ENCODE peak calls at places on chromosomes 7 and 10, in seven cellular contexts. One of them, this sample, is unnamed.

GRCh38 chr7:112370436-112370835 is 79.8 kb upstream of the IFRD1 start:
- ATAC-seq in activated B cell treated with CpG ODN at 0.5 μM for 24 hours: no peak
- ATAC-seq in activated naive CD8-positive, alpha-beta T cell treated with anti-CD3 and anti-CD28 coated beads, Interleukin-2, amount 10 ng/mL, durations not matched to agents 7 days and 5 days: no peak
- ATAC-seq in thoracic aorta: no peak
- ATAC-seq in GM23338: no peak
- ATAC-seq in activated CD4-positive, CD25-positive, alpha-beta regulatory T cell treated with anti-CD3 and anti-CD28 coated beads, Interleukin-2, amount 50 U/mL, for 24 hours: no peak
- ATAC-seq in SK-N-SH treated with all-trans-retinoic acid at 6 μM for 48 hours: no peak
- ATAC-seq in this sample: no peak

GRCh38 chr7:114048386-114049235 is 129.8 kb upstream of the PPP1R3A start:
- ATAC-seq in activated B cell treated with CpG ODN at 0.5 μM for 24 hours: no peak
- ATAC-seq in activated naive CD8-positive, alpha-beta T cell treated with anti-CD3 and anti-CD28 coated beads, Interleukin-2, amount 10 ng/mL, durations not matched to agents 7 days and 5 days: peak
- ATAC-seq in thoracic aorta: no peak
- ATAC-seq in GM23338: peak
- ATAC-seq in activated CD4-positive, CD25-positive, alpha-beta regulatory T cell treated with anti-CD3 and anti-CD28 coated beads, Interleukin-2, amount 50 U/mL, for 24 hours: peak
- ATAC-seq in SK-N-SH treated with all-trans-retinoic acid at 6 μM for 48 hours: peak
- ATAC-seq in this sample: peak

GRCh38 chr7:108211382-108212201 is 81.4 kb upstream of the LAMB4 start:
- ATAC-seq in activated B cell treated with CpG ODN at 0.5 μM for 24 hours: peak
- ATAC-seq in activated naive CD8-positive, alpha-beta T cell treated with anti-CD3 and anti-CD28 coated beads, Interleukin-2, amount 10 ng/mL, durations not matched to agents 7 days and 5 days: no peak
- ATAC-seq in thoracic aorta: no peak
- ATAC-seq in GM23338: no peak
- ATAC-seq in activated CD4-positive, CD25-positive, alpha-beta regulatory T cell treated with anti-CD3 and anti-CD28 coated beads, Interleukin-2, amount 50 U/mL, for 24 hours: peak
- ATAC-seq in SK-N-SH treated with all-trans-retinoic acid at 6 μM for 48 hours: peak
- ATAC-seq in this sample: no peak

GRCh38 chr7:44451123-44451522 is 39.3 kb downstream of the NUDCD3 start:
- ATAC-seq in activated B cell treated with CpG ODN at 0.5 μM for 24 hours: no peak
- ATAC-seq in activated naive CD8-positive, alpha-beta T cell treated with anti-CD3 and anti-CD28 coated beads, Interleukin-2, amount 10 ng/mL, durations not matched to agents 7 days and 5 days: no peak
- ATAC-seq in thoracic aorta: no peak
- ATAC-seq in GM23338: no peak
- ATAC-seq in activated CD4-positive, CD25-positive, alpha-beta regulatory T cell treated with anti-CD3 and anti-CD28 coated beads, Interleukin-2, amount 50 U/mL, for 24 hours: no peak
- ATAC-seq in SK-N-SH treated with all-trans-retinoic acid at 6 μM for 48 hours: no peak
- ATAC-seq in this sample: no peak

GRCh38 chr10:4127518-4128315 is 342.7 kb upstream of the KLF6 start:
- ATAC-seq in activated B cell treated with CpG ODN at 0.5 μM for 24 hours: peak
- ATAC-seq in activated naive CD8-positive, alpha-beta T cell treated with anti-CD3 and anti-CD28 coated beads, Interleukin-2, amount 10 ng/mL, durations not matched to agents 7 days and 5 days: no peak
- ATAC-seq in thoracic aorta: no peak
- ATAC-seq in GM23338: peak
- ATAC-seq in activated CD4-positive, CD25-positive, alpha-beta regulatory T cell treated with anti-CD3 and anti-CD28 coated beads, Interleukin-2, amount 50 U/mL, for 24 hours: no peak
- ATAC-seq in SK-N-SH treated with all-trans-retinoic acid at 6 μM for 48 hours: no peak
- ATAC-seq in this sample: peak

GRCh38 chr10:47020491-47020890 is 109.3 kb downstream of the PTPN20 start:
- ATAC-seq in activated B cell treated with CpG ODN at 0.5 μM for 24 hours: no peak
- ATAC-seq in activated naive CD8-positive, alpha-beta T cell treated with anti-CD3 and anti-CD28 coated beads, Interleukin-2, amount 10 ng/mL, durations not matched to agents 7 days and 5 days: no peak
- ATAC-seq in thoracic aorta: no peak
- ATAC-seq in GM23338: no peak
- ATAC-seq in activated CD4-positive, CD25-positive, alpha-beta regulatory T cell treated with anti-CD3 and anti-CD28 coated beads, Interleukin-2, amount 50 U/mL, for 24 hours: no peak
- ATAC-seq in SK-N-SH treated with all-trans-retinoic acid at 6 μM for 48 hours: no peak
- ATAC-seq in this sample: peak

GRCh38 chr7:105256621-105257283 is 132.0 kb downstream of the SRPK2 start:
- ATAC-seq in activated B cell treated with CpG ODN at 0.5 μM for 24 hours: no peak
- ATAC-seq in activated naive CD8-positive, alpha-beta T cell treated with anti-CD3 and anti-CD28 coated beads, Interleukin-2, amount 10 ng/mL, durations not matched to agents 7 days and 5 days: no peak
- ATAC-seq in thoracic aorta: no peak
- ATAC-seq in GM23338: no peak
- ATAC-seq in activated CD4-positive, CD25-positive, alpha-beta regulatory T cell treated with anti-CD3 and anti-CD28 coated beads, Interleukin-2, amount 50 U/mL, for 24 hours: no peak
- ATAC-seq in SK-N-SH treated with all-trans-retinoic acid at 6 μM for 48 hours: peak
- ATAC-seq in this sample: no peak

GRCh38 chr10:87685832-87686589 is 26.3 kb downstream of the PAPSS2 start:
- ATAC-seq in activated B cell treated with CpG ODN at 0.5 μM for 24 hours: no peak
- ATAC-seq in activated naive CD8-positive, alpha-beta T cell treated with anti-CD3 and anti-CD28 coated beads, Interleukin-2, amount 10 ng/mL, durations not matched to agents 7 days and 5 days: no peak
- ATAC-seq in thoracic aorta: no peak
- ATAC-seq in GM23338: peak
- ATAC-seq in activated CD4-positive, CD25-positive, alpha-beta regulatory T cell treated with anti-CD3 and anti-CD28 coated beads, Interleukin-2, amount 50 U/mL, for 24 hours: no peak
- ATAC-seq in SK-N-SH treated with all-trans-retinoic acid at 6 μM for 48 hours: peak
- ATAC-seq in this sample: peak

GRCh38 chr10:14692344-14693199 is 82.1 kb downstream of the FAM107B start:
- ATAC-seq in activated B cell treated with CpG ODN at 0.5 μM for 24 hours: no peak
- ATAC-seq in activated naive CD8-positive, alpha-beta T cell treated with anti-CD3 and anti-CD28 coated beads, Interleukin-2, amount 10 ng/mL, durations not matched to agents 7 days and 5 days: no peak
- ATAC-seq in thoracic aorta: no peak
- ATAC-seq in GM23338: no peak
- ATAC-seq in activated CD4-positive, CD25-positive, alpha-beta regulatory T cell treated with anti-CD3 and anti-CD28 coated beads, Interleukin-2, amount 50 U/mL, for 24 hours: peak
- ATAC-seq in SK-N-SH treated with all-trans-retinoic acid at 6 μM for 48 hours: no peak
- ATAC-seq in this sample: no peak

GRCh38 chr10:86286591-86287421 is 79.8 kb downstream of the GRID1 start:
- ATAC-seq in activated B cell treated with CpG ODN at 0.5 μM for 24 hours: no peak
- ATAC-seq in activated naive CD8-positive, alpha-beta T cell treated with anti-CD3 and anti-CD28 coated beads, Interleukin-2, amount 10 ng/mL, durations not matched to agents 7 days and 5 days: no peak
- ATAC-seq in thoracic aorta: no peak
- ATAC-seq in GM23338: no peak
- ATAC-seq in activated CD4-positive, CD25-positive, alpha-beta regulatory T cell treated with anti-CD3 and anti-CD28 coated beads, Interleukin-2, amount 50 U/mL, for 24 hours: no peak
- ATAC-seq in SK-N-SH treated with all-trans-retinoic acid at 6 μM for 48 hours: no peak
- ATAC-seq in this sample: no peak

GRCh38 chr10:92244796-92245195 is 46.1 kb downstream of the CPEB3 start:
- ATAC-seq in activated B cell treated with CpG ODN at 0.5 μM for 24 hours: no peak
- ATAC-seq in activated naive CD8-positive, alpha-beta T cell treated with anti-CD3 and anti-CD28 coated beads, Interleukin-2, amount 10 ng/mL, durations not matched to agents 7 days and 5 days: no peak
- ATAC-seq in thoracic aorta: no peak
- ATAC-seq in GM23338: no peak
- ATAC-seq in activated CD4-positive, CD25-positive, alpha-beta regulatory T cell treated with anti-CD3 and anti-CD28 coated beads, Interleukin-2, amount 50 U/mL, for 24 hours: no peak
- ATAC-seq in SK-N-SH treated with all-trans-retinoic acid at 6 μM for 48 hours: no peak
- ATAC-seq in this sample: no peak

GRCh38 chr10:122149607-122150505 is 121.2 kb upstream of the BTBD16 start:
- ATAC-seq in activated B cell treated with CpG ODN at 0.5 μM for 24 hours: no peak
- ATAC-seq in activated naive CD8-positive, alpha-beta T cell treated with anti-CD3 and anti-CD28 coated beads, Interleukin-2, amount 10 ng/mL, durations not matched to agents 7 days and 5 days: no peak
- ATAC-seq in thoracic aorta: no peak
- ATAC-seq in GM23338: peak
- ATAC-seq in activated CD4-positive, CD25-positive, alpha-beta regulatory T cell treated with anti-CD3 and anti-CD28 coated beads, Interleukin-2, amount 50 U/mL, for 24 hours: no peak
- ATAC-seq in SK-N-SH treated with all-trans-retinoic acid at 6 μM for 48 hours: no peak
- ATAC-seq in this sample: peak

GRCh38 chr7:100826546-100827329 is 585 bp downstream of the EPHB4 start:
- ATAC-seq in activated B cell treated with CpG ODN at 0.5 μM for 24 hours: peak
- ATAC-seq in activated naive CD8-positive, alpha-beta T cell treated with anti-CD3 and anti-CD28 coated beads, Interleukin-2, amount 10 ng/mL, durations not matched to agents 7 days and 5 days: peak
- ATAC-seq in thoracic aorta: no peak
- ATAC-seq in GM23338: peak
- ATAC-seq in activated CD4-positive, CD25-positive, alpha-beta regulatory T cell treated with anti-CD3 and anti-CD28 coated beads, Interleukin-2, amount 50 U/mL, for 24 hours: peak
- ATAC-seq in SK-N-SH treated with all-trans-retinoic acid at 6 μM for 48 hours: peak
- ATAC-seq in this sample: peak

GRCh38 chr7:2760098-2760889 is 72.3 kb downstream of the AMZ1 start:
- ATAC-seq in activated B cell treated with CpG ODN at 0.5 μM for 24 hours: no peak
- ATAC-seq in activated naive CD8-positive, alpha-beta T cell treated with anti-CD3 and anti-CD28 coated beads, Interleukin-2, amount 10 ng/mL, durations not matched to agents 7 days and 5 days: peak
- ATAC-seq in thoracic aorta: peak
- ATAC-seq in GM23338: peak
- ATAC-seq in activated CD4-positive, CD25-positive, alpha-beta regulatory T cell treated with anti-CD3 and anti-CD28 coated beads, Interleukin-2, amount 50 U/mL, for 24 hours: no peak
- ATAC-seq in SK-N-SH treated with all-trans-retinoic acid at 6 μM for 48 hours: peak
- ATAC-seq in this sample: no peak

GRCh38 chr7:51658684-51659083 is 342.1 kb upstream of the COBL start:
- ATAC-seq in activated B cell treated with CpG ODN at 0.5 μM for 24 hours: no peak
- ATAC-seq in activated naive CD8-positive, alpha-beta T cell treated with anti-CD3 and anti-CD28 coated beads, Interleukin-2, amount 10 ng/mL, durations not matched to agents 7 days and 5 days: no peak
- ATAC-seq in thoracic aorta: no peak
- ATAC-seq in GM23338: no peak
- ATAC-seq in activated CD4-positive, CD25-positive, alpha-beta regulatory T cell treated with anti-CD3 and anti-CD28 coated beads, Interleukin-2, amount 50 U/mL, for 24 hours: no peak
- ATAC-seq in SK-N-SH treated with all-trans-retinoic acid at 6 μM for 48 hours: no peak
- ATAC-seq in this sample: no peak

GRCh38 chr10:76649271-76649670 is 988.3 kb downstream of the KCNMA1 start:
- ATAC-seq in activated B cell treated with CpG ODN at 0.5 μM for 24 hours: no peak
- ATAC-seq in activated naive CD8-positive, alpha-beta T cell treated with anti-CD3 and anti-CD28 coated beads, Interleukin-2, amount 10 ng/mL, durations not matched to agents 7 days and 5 days: no peak
- ATAC-seq in thoracic aorta: no peak
- ATAC-seq in GM23338: peak
- ATAC-seq in activated CD4-positive, CD25-positive, alpha-beta regulatory T cell treated with anti-CD3 and anti-CD28 coated beads, Interleukin-2, amount 50 U/mL, for 24 hours: no peak
- ATAC-seq in SK-N-SH treated with all-trans-retinoic acid at 6 μM for 48 hours: no peak
- ATAC-seq in this sample: no peak

GRCh38 chr7:45599851-45600706 is 25.9 kb downstream of the ADCY1 start:
- ATAC-seq in activated B cell treated with CpG ODN at 0.5 μM for 24 hours: no peak
- ATAC-seq in activated naive CD8-positive, alpha-beta T cell treated with anti-CD3 and anti-CD28 coated beads, Interleukin-2, amount 10 ng/mL, durations not matched to agents 7 days and 5 days: no peak
- ATAC-seq in thoracic aorta: no peak
- ATAC-seq in GM23338: no peak
- ATAC-seq in activated CD4-positive, CD25-positive, alpha-beta regulatory T cell treated with anti-CD3 and anti-CD28 coated beads, Interleukin-2, amount 50 U/mL, for 24 hours: no peak
- ATAC-seq in SK-N-SH treated with all-trans-retinoic acid at 6 μM for 48 hours: no peak
- ATAC-seq in this sample: no peak

GRCh38 chr7:77980087-77980713 is 181.6 kb downstream of the PHTF2 start:
- ATAC-seq in activated B cell treated with CpG ODN at 0.5 μM for 24 hours: no peak
- ATAC-seq in activated naive CD8-positive, alpha-beta T cell treated with anti-CD3 and anti-CD28 coated beads, Interleukin-2, amount 10 ng/mL, durations not matched to agents 7 days and 5 days: no peak
- ATAC-seq in thoracic aorta: no peak
- ATAC-seq in GM23338: no peak
- ATAC-seq in activated CD4-positive, CD25-positive, alpha-beta regulatory T cell treated with anti-CD3 and anti-CD28 coated beads, Interleukin-2, amount 50 U/mL, for 24 hours: no peak
- ATAC-seq in SK-N-SH treated with all-trans-retinoic acid at 6 μM for 48 hours: peak
- ATAC-seq in this sample: no peak

GRCh38 chr10:71359364-71360046 is 37.2 kb upstream of the CDH23 start:
- ATAC-seq in activated B cell treated with CpG ODN at 0.5 μM for 24 hours: peak
- ATAC-seq in activated naive CD8-positive, alpha-beta T cell treated with anti-CD3 and anti-CD28 coated beads, Interleukin-2, amount 10 ng/mL, durations not matched to agents 7 days and 5 days: no peak
- ATAC-seq in thoracic aorta: no peak
- ATAC-seq in GM23338: no peak
- ATAC-seq in activated CD4-positive, CD25-positive, alpha-beta regulatory T cell treated with anti-CD3 and anti-CD28 coated beads, Interleukin-2, amount 50 U/mL, for 24 hours: no peak
- ATAC-seq in SK-N-SH treated with all-trans-retinoic acid at 6 μM for 48 hours: no peak
- ATAC-seq in this sample: peak

GRCh38 chr10:122475130-122475529 is 13.8 kb downstream of the HTRA1 start:
- ATAC-seq in activated B cell treated with CpG ODN at 0.5 μM for 24 hours: no peak
- ATAC-seq in activated naive CD8-positive, alpha-beta T cell treated with anti-CD3 and anti-CD28 coated beads, Interleukin-2, amount 10 ng/mL, durations not matched to agents 7 days and 5 days: no peak
- ATAC-seq in thoracic aorta: peak
- ATAC-seq in GM23338: peak
- ATAC-seq in activated CD4-positive, CD25-positive, alpha-beta regulatory T cell treated with anti-CD3 and anti-CD28 coated beads, Interleukin-2, amount 50 U/mL, for 24 hours: no peak
- ATAC-seq in SK-N-SH treated with all-trans-retinoic acid at 6 μM for 48 hours: peak
- ATAC-seq in this sample: peak

GRCh38 chr7:1489336-1489735 is 14.9 kb downstream of the INTS1 start:
- ATAC-seq in activated B cell treated with CpG ODN at 0.5 μM for 24 hours: no peak
- ATAC-seq in activated naive CD8-positive, alpha-beta T cell treated with anti-CD3 and anti-CD28 coated beads, Interleukin-2, amount 10 ng/mL, durations not matched to agents 7 days and 5 days: no peak
- ATAC-seq in thoracic aorta: no peak
- ATAC-seq in GM23338: no peak
- ATAC-seq in activated CD4-positive, CD25-positive, alpha-beta regulatory T cell treated with anti-CD3 and anti-CD28 coated beads, Interleukin-2, amount 50 U/mL, for 24 hours: no peak
- ATAC-seq in SK-N-SH treated with all-trans-retinoic acid at 6 μM for 48 hours: no peak
- ATAC-seq in this sample: no peak

This sample was measured in gastroesophageal sphincter.